ENCODE peak calls at places on chromosomes 16 and 17, in four cellular contexts. K is WERI-Rb-1, V is head of caudate nucleus, D is EL. S is an unnamed sample.

GRCh38 chr16:60203525-60204124 is 1469.5 kb upstream of the GOT2 start:
- DNase-seq in D (peak), V (no peak), K (no peak), S (no peak)

GRCh38 chr17:82382933-82383255 is 11.3 kb downstream of the UTS2R start:
- DNase-seq in V (no peak), D (no peak), K (no peak), S (no peak)

GRCh38 chr17:13030459-13031305 is 12.9 kb upstream of the ELAC2 start:
- DNase-seq in K (peak), V (peak), D (peak), S (no peak)

GRCh38 chr17:40980594-40980993 is 3.5 kb downstream of the KRT40 start:
- DNase-seq in V (peak), K (peak), D (no peak), S (no peak)

GRCh38 chr17:4583796-4584124 is 569 bp upstream of the SMTNL2 start:
- DNase-seq in V (no peak), K (peak), D (peak), S (no peak)

GRCh38 chr17:68435361-68435760 is 21.9 kb downstream of the WIPI1 start:
- DNase-seq in D (no peak), V (no peak), K (no peak), S (no peak)

GRCh38 chr16:13982446-13982845 is 62.5 kb downstream of the ERCC4 start:
- DNase-seq in D (no peak), V (no peak), K (no peak), S (no peak)

GRCh38 chr16:83470406-83470805 is 337.4 kb upstream of the HSBP1 start:
- DNase-seq in D (peak), V (no peak), K (no peak), S (no peak)

GRCh38 chr17:9225305-9226101 is 204.2 kb downstream of the NTN1 start:
- DNase-seq in V (no peak), D (no peak), K (peak), S (no peak)

GRCh38 chr16:86783626-86784266 is 205.4 kb downstream of the FOXL1 start:
- DNase-seq in D (peak), V (no peak), K (no peak), S (no peak)

GRCh38 chr16:81553814-81554675 is 109.4 kb downstream of the CMIP start:
- DNase-seq in K (no peak), D (no peak), V (no peak), S (no peak)

GRCh38 chr17:77280304-77280910 is 139.6 kb downstream of the SEC14L1 start:
- DNase-seq in K (no peak), D (peak), V (no peak), S (no peak)

GRCh38 chr17:73430165-73430680 is 118.4 kb upstream of the CDC42EP4 start:
- DNase-seq in V (no peak), K (peak), D (no peak), S (no peak)

GRCh38 chr17:63190821-63191220 is 224.8 kb downstream of the TANC2 start:
- DNase-seq in V (no peak), K (no peak), D (no peak), S (no peak)

GRCh38 chr16:80519189-80519588 is 21.6 kb upstream of the DYNLRB2 start:
- DNase-seq in V (no peak), K (no peak), D (no peak), S (no peak)

GRCh38 chr17:1379930-1380313 is 20.1 kb downstream of the YWHAE start:
- DNase-seq in K (no peak), V (no peak), D (no peak), S (no peak)

GRCh38 chr16:30997887-30998711 is 12.3 kb downstream of the STX1B start:
- DNase-seq in V (no peak), D (peak), K (no peak), S (no peak)

GRCh38 chr17:79919164-79919585 is 79.9 kb upstream of the CBX4 start:
- DNase-seq in K (no peak), V (peak), D (no peak), S (no peak)

GRCh38 chr17:65953316-65954147 is 238.4 kb downstream of the CEP112 start:
- DNase-seq in D (no peak), K (peak), V (no peak), S (no peak)

GRCh38 chr16:65600629-65601028 is 478.8 kb upstream of the CDH11 start:
- DNase-seq in V (no peak), D (peak), K (no peak), S (no peak)

GRCh38 chr16:10870137-10870776 is 6.7 kb upstream of the CIITA start:
- DNase-seq in D (no peak), V (no peak), K (no peak), S (no peak)

GRCh38 chr17:9402590-9403199 is 172.9 kb downstream of the STX8 start:
- DNase-seq in K (peak), V (peak), D (peak), S (peak)

GRCh38 chr16:67246081-67246944 is 968 bp downstream of the FHOD1 start:
- DNase-seq in K (peak), V (peak), D (peak), S (peak)

GRCh38 chr17:45170976-45171337 is 9.3 kb downstream of the HEXIM2 start:
- DNase-seq in D (no peak), V (peak), K (no peak), S (no peak)

GRCh38 chr16:30122621-30123160 is 329 bp downstream of the MAPK3 start:
- DNase-seq in D (no peak), V (no peak), K (no peak), S (no peak)

GRCh38 chr17:60695960-60696359 is 18.3 kb downstream of the BCAS3 start:
- DNase-seq in D (peak), V (no peak), K (no peak), S (no peak)

GRCh38 chr17:77958716-77959215 is 263 bp downstream of the TNRC6C start:
- DNase-seq in D (peak), K (no peak), V (no peak), S (no peak)

GRCh38 chr17:83147285-83147684 is 67.9 kb downstream of the METRNL start:
- DNase-seq in V (no peak), K (no peak), D (no peak), S (no peak)

GRCh38 chr17:35244345-35245195 is 1.7 kb downstream of the SLFN5 start:
- DNase-seq in D (peak), K (no peak), V (no peak), S (no peak)